ENCODE peak calls at places on chromosomes 7 and 10, in six cellular contexts. One of them, this sample, is unnamed.

GRCh38 chr7:97155897-97156418 is 38.5 kb downstream of the SDHAF3 start:
- DNase-seq in heart right ventricle: no peak
- DNase-seq in adipocyte: no peak
- DNase-seq in CD4-positive, alpha-beta memory T cell: no peak
- DNase-seq in adrenal gland: no peak
- DNase-seq in astrocyte of the spinal cord: no peak
- DNase-seq in this sample: no peak

GRCh38 chr10:55024718-55025117 is 223.7 kb upstream of the PCDH15 start:
- DNase-seq in heart right ventricle: peak; percentile 10
- DNase-seq in adipocyte: no peak
- DNase-seq in astrocyte of the spinal cord: no peak
- DNase-seq in CD4-positive, alpha-beta memory T cell: no peak
- DNase-seq in adrenal gland: peak; percentile 58
- DNase-seq in this sample: no peak

GRCh38 chr7:37414352-37414983 is 34.2 kb downstream of the ELMO1 start:
- DNase-seq in heart right ventricle: no peak
- DNase-seq in CD4-positive, alpha-beta memory T cell: no peak
- DNase-seq in astrocyte of the spinal cord: no peak
- DNase-seq in adipocyte: no peak
- DNase-seq in adrenal gland: no peak
- DNase-seq in this sample: no peak

GRCh38 chr10:3467052-3467906 is 294.7 kb upstream of the PITRM1 start:
- DNase-seq in CD4-positive, alpha-beta memory T cell: no peak
- DNase-seq in astrocyte of the spinal cord: peak; percentile 97
- DNase-seq in adipocyte: peak; percentile 96
- DNase-seq in adrenal gland: peak; percentile 80
- DNase-seq in heart right ventricle: peak; percentile 87
- DNase-seq in this sample: no peak

GRCh38 chr7:88073625-88074024 is 139.6 kb downstream of the ADAM22 start:
- DNase-seq in adrenal gland: no peak
- DNase-seq in astrocyte of the spinal cord: no peak
- DNase-seq in CD4-positive, alpha-beta memory T cell: no peak
- DNase-seq in adipocyte: no peak
- DNase-seq in heart right ventricle: no peak
- DNase-seq in this sample: no peak

GRCh38 chr10:97072851-97073665 is 112.7 kb downstream of the SLIT1 start:
- DNase-seq in heart right ventricle: peak; percentile 76
- DNase-seq in astrocyte of the spinal cord: peak; percentile 76
- DNase-seq in adrenal gland: peak; percentile 95
- DNase-seq in CD4-positive, alpha-beta memory T cell: peak; percentile 71
- DNase-seq in adipocyte: peak; percentile 89
- DNase-seq in this sample: peak; percentile 47

GRCh38 chr7:102230593-102230992 is 56.1 kb upstream of the SH2B2 start:
- DNase-seq in CD4-positive, alpha-beta memory T cell: no peak
- DNase-seq in astrocyte of the spinal cord: no peak
- DNase-seq in adrenal gland: no peak
- DNase-seq in adipocyte: peak; percentile 14
- DNase-seq in heart right ventricle: no peak
- DNase-seq in this sample: no peak

GRCh38 chr7:90952649-90952991 is 311.6 kb upstream of the FZD1 start:
- DNase-seq in adrenal gland: no peak
- DNase-seq in CD4-positive, alpha-beta memory T cell: no peak
- DNase-seq in astrocyte of the spinal cord: peak; percentile 22
- DNase-seq in heart right ventricle: no peak
- DNase-seq in adipocyte: no peak
- DNase-seq in this sample: no peak

GRCh38 chr7:131027287-131027773 is 293.3 kb upstream of the KLF14 start:
- DNase-seq in astrocyte of the spinal cord: no peak
- DNase-seq in CD4-positive, alpha-beta memory T cell: peak; percentile 33
- DNase-seq in heart right ventricle: no peak
- DNase-seq in adipocyte: peak; percentile 98
- DNase-seq in adrenal gland: peak; percentile 88
- DNase-seq in this sample: peak; percentile 76

GRCh38 chr7:7321681-7322080 is 139.3 kb downstream of the C1GALT1 start:
- DNase-seq in astrocyte of the spinal cord: peak; percentile 5
- DNase-seq in adrenal gland: no peak
- DNase-seq in CD4-positive, alpha-beta memory T cell: no peak
- DNase-seq in adipocyte: peak; percentile 78
- DNase-seq in heart right ventricle: no peak
- DNase-seq in this sample: no peak

GRCh38 chr7:68700414-68700813 is 897.9 kb upstream of the AUTS2 start:
- DNase-seq in astrocyte of the spinal cord: peak; percentile 80
- DNase-seq in adipocyte: peak; percentile 69
- DNase-seq in heart right ventricle: no peak
- DNase-seq in adrenal gland: no peak
- DNase-seq in CD4-positive, alpha-beta memory T cell: no peak
- DNase-seq in this sample: no peak

GRCh38 chr7:2609001-2609411 is 22.8 kb upstream of the TTYH3 start:
- DNase-seq in astrocyte of the spinal cord: peak; percentile 45
- DNase-seq in adipocyte: peak; percentile 42
- DNase-seq in CD4-positive, alpha-beta memory T cell: peak; percentile 6
- DNase-seq in adrenal gland: no peak
- DNase-seq in heart right ventricle: no peak
- DNase-seq in this sample: peak; percentile 75

GRCh38 chr10:22984066-22984465 is 56.2 kb downstream of the ARMC3 start:
- DNase-seq in CD4-positive, alpha-beta memory T cell: no peak
- DNase-seq in heart right ventricle: no peak
- DNase-seq in adipocyte: peak; percentile 19
- DNase-seq in adrenal gland: no peak
- DNase-seq in astrocyte of the spinal cord: no peak
- DNase-seq in this sample: no peak

GRCh38 chr10:86048571-86048970 is 318.0 kb downstream of the GRID1 start:
- DNase-seq in astrocyte of the spinal cord: no peak
- DNase-seq in heart right ventricle: no peak
- DNase-seq in adrenal gland: no peak
- DNase-seq in adipocyte: no peak
- DNase-seq in CD4-positive, alpha-beta memory T cell: no peak
- DNase-seq in this sample: no peak

GRCh38 chr10:28915989-28916588 is 238.8 kb downstream of the BAMBI start:
- DNase-seq in adipocyte: no peak
- DNase-seq in CD4-positive, alpha-beta memory T cell: no peak
- DNase-seq in astrocyte of the spinal cord: no peak
- DNase-seq in adrenal gland: no peak
- DNase-seq in heart right ventricle: no peak
- DNase-seq in this sample: no peak

DNA sequence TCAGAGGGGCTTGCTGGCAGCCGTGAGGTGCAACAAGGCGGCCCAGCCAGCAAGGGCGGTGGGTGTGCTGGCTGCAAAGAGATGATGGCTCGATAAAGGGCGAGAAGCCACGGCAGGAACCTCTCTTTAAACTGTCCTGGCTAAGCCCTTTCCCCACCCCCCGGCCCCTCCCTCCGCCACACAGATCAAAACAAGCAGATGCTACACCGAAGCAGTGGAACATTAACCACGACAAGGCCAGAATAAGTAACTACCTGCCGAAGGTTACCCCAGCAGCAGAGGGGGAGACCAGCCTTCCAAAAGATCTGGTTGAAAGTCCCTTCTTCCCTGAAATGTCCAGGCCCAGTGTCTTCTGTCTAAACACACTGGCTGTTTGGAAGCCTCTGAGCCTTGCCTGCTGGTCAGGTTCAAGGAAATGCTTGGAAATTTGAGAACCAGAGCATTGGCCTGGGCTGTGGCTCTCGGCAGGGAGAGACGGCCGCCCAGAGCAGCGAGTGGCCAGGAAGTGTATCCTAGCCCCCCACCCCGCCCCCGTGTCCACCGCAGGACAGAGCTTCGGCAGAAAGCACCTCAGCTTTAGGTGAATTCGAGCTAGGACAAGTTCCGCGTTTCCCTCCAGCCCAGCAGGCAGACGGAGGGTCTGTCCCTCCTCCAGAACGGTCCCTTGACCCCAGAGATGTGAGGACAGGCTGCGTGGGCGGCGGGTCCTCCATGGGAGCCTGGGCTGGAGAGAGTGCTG is 2.1 kb downstream of the FAM20C start:
- DNase-seq in heart right ventricle: no peak
- DNase-seq in astrocyte of the spinal cord: peak; percentile 49
- DNase-seq in adrenal gland: no peak
- DNase-seq in adipocyte: peak; percentile 63
- DNase-seq in CD4-positive, alpha-beta memory T cell: no peak
- DNase-seq in this sample: no peak
- H3K4me3 ChIP-seq in heart right ventricle: peak overlapping the region; percentile 82
- H3K4me3 ChIP-seq in astrocyte of the spinal cord: peak overlapping the region; percentile 98
- H3K4me3 ChIP-seq in adrenal gland: peak overlapping the region; percentile 45
- H3K4me3 ChIP-seq in adipocyte: peak overlapping the region; percentile 91
- H3K4me3 ChIP-seq in CD4-positive, alpha-beta memory T cell: no peak overlapping the region
- H3K4me3 ChIP-seq in this sample: peak overlapping the region; percentile 60

DNA sequence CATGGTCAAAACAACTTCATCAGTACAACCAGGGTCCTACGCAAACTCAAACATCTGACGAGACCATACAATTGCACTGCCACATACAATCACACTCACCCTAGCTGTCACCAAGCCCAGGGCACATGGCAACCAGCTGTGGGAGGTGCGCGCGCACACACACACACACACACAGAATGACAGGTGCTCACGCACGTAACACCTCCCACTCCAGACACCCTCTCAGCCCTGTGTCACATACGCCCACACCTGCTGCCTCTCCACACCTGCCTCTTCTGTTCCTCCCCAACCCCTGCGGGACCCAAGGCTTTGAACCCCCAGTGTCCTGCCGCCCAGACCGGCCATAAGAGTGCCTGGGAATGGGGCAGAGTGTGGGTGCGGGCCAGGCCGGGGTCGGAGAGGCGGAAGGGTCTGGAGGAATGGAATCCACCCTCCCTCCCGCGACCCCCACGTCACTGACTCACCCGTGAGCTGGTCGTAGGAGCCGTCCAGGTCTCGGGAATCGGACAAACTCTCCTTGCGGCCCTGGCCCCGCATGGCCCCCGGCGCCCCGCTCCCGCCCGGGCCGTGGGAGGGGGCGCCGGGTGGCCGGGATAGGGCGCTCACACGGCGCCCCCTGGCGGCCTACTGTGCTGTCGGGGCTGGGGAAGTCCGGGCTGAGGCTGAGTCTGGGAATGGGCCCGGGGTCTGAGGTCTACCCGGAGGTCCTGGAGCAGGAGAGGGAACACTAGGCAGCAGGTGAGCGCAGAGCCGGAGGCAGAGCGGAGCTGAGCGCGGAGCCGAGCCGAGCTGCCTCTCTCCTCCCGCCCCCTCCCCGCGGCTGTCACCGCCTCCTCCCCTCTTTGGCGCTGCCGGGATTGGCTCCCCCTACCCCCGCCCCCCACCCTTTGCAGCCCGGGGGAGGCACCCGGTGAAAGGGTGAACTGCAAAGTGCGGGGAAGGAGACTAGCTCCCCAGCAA is at the start of gene KCNIP2:
- DNase-seq in adipocyte: no peak
- DNase-seq in CD4-positive, alpha-beta memory T cell: peak; percentile 54
- DNase-seq in heart right ventricle: peak; percentile 48
- DNase-seq in adrenal gland: peak; percentile 73
- DNase-seq in astrocyte of the spinal cord: no peak
- DNase-seq in this sample: no peak
- H3K4me3 ChIP-seq in adipocyte: peak within 1 kb of the TSS; percentile 79
- H3K4me3 ChIP-seq in CD4-positive, alpha-beta memory T cell: no peak within 1 kb of the TSS
- H3K4me3 ChIP-seq in heart right ventricle: peak within 1 kb of the TSS; percentile 43
- H3K4me3 ChIP-seq in adrenal gland: no peak within 1 kb of the TSS
- H3K4me3 ChIP-seq in astrocyte of the spinal cord: no peak within 1 kb of the TSS
- H3K4me3 ChIP-seq in this sample: peak within 1 kb of the TSS; percentile 47

DNA sequence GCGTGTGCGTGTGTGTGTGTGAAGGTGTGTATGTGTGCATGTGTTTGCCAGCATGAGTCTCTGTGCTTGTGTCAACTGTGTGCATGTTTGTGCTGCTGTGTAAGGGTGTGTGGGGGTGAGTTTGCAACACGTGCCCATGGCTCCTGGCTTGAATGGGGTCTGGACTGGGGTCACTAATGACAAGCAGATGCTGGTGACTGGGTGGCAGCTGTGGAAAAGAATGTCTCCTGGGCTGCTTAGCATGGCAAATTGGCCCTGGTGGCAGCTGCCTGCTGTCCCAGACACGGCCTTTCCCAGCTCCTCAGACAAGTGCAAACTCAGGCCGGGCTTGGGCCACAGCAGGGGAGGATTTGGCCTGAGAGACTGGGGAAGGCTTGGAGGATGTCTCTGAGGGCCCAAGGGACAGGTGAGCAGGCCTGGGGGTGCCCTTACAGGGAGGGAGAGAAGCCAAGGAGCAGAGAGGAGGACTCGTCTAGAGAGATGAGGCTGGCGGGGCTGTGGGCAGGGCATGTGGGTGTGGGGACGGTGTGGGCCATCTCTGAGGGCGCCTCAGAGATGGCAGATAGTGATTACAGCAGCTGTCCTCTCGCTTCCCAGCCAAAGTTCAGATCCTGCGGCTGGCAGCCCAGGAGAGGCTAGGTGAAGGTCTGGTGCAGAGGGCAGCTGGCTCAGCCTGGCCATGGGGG is 1.5 kb downstream of the AQP1 start:
- DNase-seq in adipocyte: no peak
- DNase-seq in adrenal gland: no peak
- DNase-seq in astrocyte of the spinal cord: no peak
- DNase-seq in CD4-positive, alpha-beta memory T cell: no peak
- DNase-seq in heart right ventricle: no peak
- DNase-seq in this sample: no peak
- H3K4me3 ChIP-seq in adipocyte: peak overlapping the region; percentile 58
- H3K4me3 ChIP-seq in adrenal gland: no peak overlapping the region
- H3K4me3 ChIP-seq in astrocyte of the spinal cord: no peak overlapping the region
- H3K4me3 ChIP-seq in CD4-positive, alpha-beta memory T cell: no peak overlapping the region
- H3K4me3 ChIP-seq in heart right ventricle: peak overlapping the region; percentile 60
- H3K4me3 ChIP-seq in this sample: no peak overlapping the region

GRCh38 chr7:134602921-134603394 is 43.7 kb upstream of the BPGM start:
- DNase-seq in adipocyte: no peak
- DNase-seq in heart right ventricle: no peak
- DNase-seq in astrocyte of the spinal cord: peak; percentile 33
- DNase-seq in adrenal gland: no peak
- DNase-seq in CD4-positive, alpha-beta memory T cell: no peak
- DNase-seq in this sample: peak; percentile 77
- H3K4me3 ChIP-seq in adipocyte: peak overlapping the region; percentile 0
- H3K4me3 ChIP-seq in heart right ventricle: no peak overlapping the region
- H3K4me3 ChIP-seq in astrocyte of the spinal cord: no peak overlapping the region
- H3K4me3 ChIP-seq in adrenal gland: no peak overlapping the region
- H3K4me3 ChIP-seq in CD4-positive, alpha-beta memory T cell: no peak overlapping the region
- H3K4me3 ChIP-seq in this sample: peak overlapping the region; percentile 34

DNA sequence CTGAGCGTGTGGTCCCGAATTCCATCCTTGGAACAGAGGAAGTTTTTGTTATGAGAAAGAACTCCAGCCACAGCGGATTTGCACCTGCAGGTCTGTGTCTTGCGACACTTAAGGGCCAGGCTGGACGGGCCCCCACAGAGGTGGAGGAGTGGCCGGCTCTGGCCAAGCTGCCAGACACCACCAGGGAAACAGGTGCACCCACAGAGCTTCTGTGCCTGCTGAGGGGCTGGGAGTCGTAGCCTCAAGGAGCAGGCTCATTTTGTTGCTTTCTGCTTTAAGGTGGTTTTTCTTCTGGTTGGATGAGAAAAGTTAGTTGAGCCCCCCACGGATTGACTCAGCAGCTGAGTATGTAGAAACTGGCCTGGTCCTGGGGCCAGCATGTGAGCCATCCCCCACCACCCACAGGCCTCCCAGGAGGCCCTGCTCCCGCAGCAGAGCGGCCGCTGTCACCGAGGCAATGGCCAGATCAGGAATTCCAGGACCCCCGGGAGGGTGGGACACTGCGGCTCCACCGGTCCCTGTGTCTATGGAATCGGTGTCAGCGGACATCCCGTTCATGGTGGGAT is 41.9 kb downstream of the NKX6-2 start:
- DNase-seq in adrenal gland: no peak
- DNase-seq in adipocyte: no peak
- DNase-seq in heart right ventricle: no peak
- DNase-seq in CD4-positive, alpha-beta memory T cell: no peak
- DNase-seq in astrocyte of the spinal cord: peak; percentile 62
- DNase-seq in this sample: no peak
- H3K4me3 ChIP-seq in adrenal gland: no peak overlapping the region
- H3K4me3 ChIP-seq in adipocyte: no peak overlapping the region
- H3K4me3 ChIP-seq in heart right ventricle: no peak overlapping the region
- H3K4me3 ChIP-seq in CD4-positive, alpha-beta memory T cell: no peak overlapping the region
- H3K4me3 ChIP-seq in astrocyte of the spinal cord: no peak overlapping the region
- H3K4me3 ChIP-seq in this sample: no peak overlapping the region

GRCh38 chr7:41940760-41941343 is 238.0 kb upstream of the INHBA start:
- DNase-seq in heart right ventricle: peak; percentile 68
- DNase-seq in adipocyte: peak; percentile 89
- DNase-seq in CD4-positive, alpha-beta memory T cell: peak; percentile 35
- DNase-seq in adrenal gland: peak; percentile 89
- DNase-seq in astrocyte of the spinal cord: peak; percentile 77
- DNase-seq in this sample: peak; percentile 62
- H3K4me3 ChIP-seq in heart right ventricle: no peak overlapping the region
- H3K4me3 ChIP-seq in adipocyte: no peak overlapping the region
- H3K4me3 ChIP-seq in CD4-positive, alpha-beta memory T cell: no peak overlapping the region
- H3K4me3 ChIP-seq in adrenal gland: no peak overlapping the region
- H3K4me3 ChIP-seq in astrocyte of the spinal cord: no peak overlapping the region
- H3K4me3 ChIP-seq in this sample: no peak overlapping the region

This sample was measured in HL-60.